ENCODE peak calls at places on chromosome 16, in nine cellular contexts. I, G, X, R, L, V, U, S and C are unnamed samples.

GRCh38 chr16:54031107-54031760 is 255.4 kb downstream of the IRX3 start:
- DNase-seq in I (peak), G (peak), X (no peak), R (no peak), L (no peak), V (no peak), U (no peak), S (no peak), C (no peak)

GRCh38 chr16:53692146-53692545 is 11.5 kb downstream of the RPGRIP1L start:
- DNase-seq in I (no peak), G (no peak), X (peak), R (no peak), L (no peak), V (no peak), U (no peak), S (no peak), C (no peak)

GRCh38 chr16:27237229-27238015 is 31.1 kb downstream of the NSMCE1 start:
- DNase-seq in I (no peak), G (peak), X (peak), R (peak), L (peak), V (no peak), U (peak), S (no peak), C (no peak)

GRCh38 chr16:89108412-89108811 is 14.8 kb downstream of the ACSF3 start:
- DNase-seq in I (no peak), G (no peak), X (no peak), R (no peak), L (no peak), V (no peak), U (no peak), S (no peak), C (no peak)

GRCh38 chr16:89599451-89599858 is 14.0 kb upstream of the DPEP1 start:
- DNase-seq in I (peak), G (no peak), X (peak), R (no peak), L (peak), V (no peak), U (no peak), S (no peak), C (peak)

GRCh38 chr16:84925092-84925772 is 86.1 kb downstream of the ZDHHC7 start:
- DNase-seq in I (peak), G (peak), X (peak), R (peak), L (no peak), V (no peak), U (no peak), S (peak), C (peak)

GRCh38 chr16:77596243-77596642 is 126.1 kb upstream of the NUDT7 start:
- DNase-seq in I (peak), G (peak), X (no peak), R (no peak), L (no peak), V (no peak), U (peak), S (no peak), C (no peak)

GRCh38 chr16:84347161-84347560 is 21.2 kb upstream of the ATP2C2 start:
- DNase-seq in I (no peak), G (no peak), X (no peak), R (no peak), L (no peak), V (no peak), U (no peak), S (no peak), C (no peak)

GRCh38 chr16:83940157-83940556 is 12.9 kb upstream of the OSGIN1 start:
- DNase-seq in I (no peak), G (no peak), X (no peak), R (no peak), L (no peak), V (no peak), U (no peak), S (no peak), C (no peak)

GRCh38 chr16:963913-964695 is 6.7 kb downstream of the LMF1 start:
- DNase-seq in I (peak), G (no peak), X (no peak), R (no peak), L (no peak), V (no peak), U (peak), S (no peak), C (no peak)

GRCh38 chr16:89322381-89323119 is 105.0 kb downstream of the ZNF778 start:
- DNase-seq in I (peak), G (peak), X (peak), R (no peak), L (peak), V (no peak), U (peak), S (peak), C (no peak)

GRCh38 chr16:370980-371728 is 816 bp upstream of the MRPL28 start:
- DNase-seq in I (no peak), G (no peak), X (peak), R (no peak), L (peak), V (no peak), U (no peak), S (no peak), C (no peak)

GRCh38 chr16:79715088-79715487 is 114.6 kb upstream of the MAF start:
- DNase-seq in I (peak), G (no peak), X (no peak), R (no peak), L (no peak), V (no peak), U (peak), S (no peak), C (no peak)

GRCh38 chr16:50944431-50944830 is 202.5 kb downstream of the CYLD start:
- DNase-seq in I (no peak), G (no peak), X (no peak), R (no peak), L (no peak), V (no peak), U (no peak), S (no peak), C (no peak)

GRCh38 chr16:50941651-50942050 is 199.8 kb downstream of the CYLD start:
- DNase-seq in I (no peak), G (no peak), X (no peak), R (no peak), L (no peak), V (no peak), U (no peak), S (no peak), C (no peak)

GRCh38 chr16:50940275-50940854 is 198.5 kb downstream of the CYLD start:
- DNase-seq in I (peak), G (no peak), X (no peak), R (no peak), L (no peak), V (no peak), U (no peak), S (no peak), C (no peak)

GRCh38 chr16:50939356-50939755 is 197.5 kb downstream of the CYLD start:
- DNase-seq in I (no peak), G (no peak), X (no peak), R (no peak), L (no peak), V (no peak), U (no peak), S (no peak), C (no peak)

DNA sequence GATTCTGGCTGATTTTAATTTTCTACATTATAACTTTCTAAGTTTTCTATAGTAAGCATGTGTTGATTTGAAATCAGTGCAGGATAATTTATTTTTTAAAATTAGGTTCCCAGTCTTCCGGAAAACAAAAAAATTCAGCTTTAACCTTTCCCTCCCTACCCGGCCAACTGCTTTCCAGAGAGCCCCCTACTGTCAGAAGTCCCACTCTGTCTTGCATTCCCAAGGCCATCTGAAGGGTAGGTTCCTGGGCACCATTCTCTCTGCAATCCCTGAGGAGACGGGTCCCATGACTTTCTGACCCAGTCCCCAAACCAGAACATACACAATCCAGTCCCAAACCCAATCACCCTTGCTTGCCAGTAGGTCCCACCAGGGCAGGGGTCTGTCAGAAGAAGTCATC is 200.3 kb downstream of the CYLD start:
- DNase-seq in I (no peak), G (no peak), X (peak), R (no peak), L (no peak), V (no peak), U (no peak), S (no peak), C (no peak)
- TF ChIP-seq CTCF in I (no peak), G (no peak), X (peak), R (no peak), L (no peak), V (no peak), U (no peak), S (no peak), C (no peak)

DNA sequence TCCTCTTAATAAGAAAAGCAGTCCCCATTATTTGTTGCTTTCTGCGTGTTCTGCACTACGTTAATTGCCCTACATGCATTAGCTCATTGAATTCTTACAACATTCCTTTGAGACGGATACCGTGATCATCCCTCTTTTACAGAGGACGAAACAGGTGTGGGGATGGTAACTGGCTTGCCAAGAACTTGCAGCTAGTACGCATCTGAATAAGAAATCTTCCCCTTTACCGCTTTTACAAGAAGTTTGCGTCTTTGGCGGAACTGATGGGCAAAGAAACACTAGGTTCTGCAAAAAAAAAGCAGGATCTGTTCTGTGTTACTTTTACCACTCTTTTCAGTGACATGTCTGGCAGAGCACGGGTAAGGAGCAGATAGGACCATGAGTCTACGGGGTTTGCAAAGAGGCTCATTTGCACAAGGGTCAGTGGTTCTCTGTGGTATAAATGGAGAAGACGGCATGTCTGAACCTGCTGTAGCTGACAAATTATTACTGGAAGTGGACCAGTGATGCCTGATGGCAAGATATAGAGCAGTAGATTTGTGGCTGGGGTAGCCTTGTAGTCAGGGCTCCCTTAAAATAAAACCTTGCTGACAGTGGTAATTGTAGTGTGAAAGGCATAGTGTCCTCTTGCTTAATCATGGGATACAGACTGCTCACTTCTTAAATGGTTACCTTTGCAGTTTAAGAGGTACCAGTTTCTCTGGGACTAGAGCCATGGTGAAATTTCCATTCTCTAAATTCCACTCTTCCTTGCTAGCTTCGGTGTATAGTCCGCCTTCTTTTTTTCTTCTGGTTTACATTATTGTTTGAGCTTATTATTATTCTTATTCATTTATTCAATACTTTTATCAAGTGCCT is 1.4 kb downstream of the CCP110 start:
- DNase-seq in I (peak), G (no peak), X (peak), R (peak), L (no peak), V (no peak), U (peak), S (no peak), C (no peak)
- TF ChIP-seq CTCF in I (no peak), G (no peak), X (no peak), R (no peak), L (no peak), V (no peak), U (no peak), S (no peak), C (no peak)

DNA sequence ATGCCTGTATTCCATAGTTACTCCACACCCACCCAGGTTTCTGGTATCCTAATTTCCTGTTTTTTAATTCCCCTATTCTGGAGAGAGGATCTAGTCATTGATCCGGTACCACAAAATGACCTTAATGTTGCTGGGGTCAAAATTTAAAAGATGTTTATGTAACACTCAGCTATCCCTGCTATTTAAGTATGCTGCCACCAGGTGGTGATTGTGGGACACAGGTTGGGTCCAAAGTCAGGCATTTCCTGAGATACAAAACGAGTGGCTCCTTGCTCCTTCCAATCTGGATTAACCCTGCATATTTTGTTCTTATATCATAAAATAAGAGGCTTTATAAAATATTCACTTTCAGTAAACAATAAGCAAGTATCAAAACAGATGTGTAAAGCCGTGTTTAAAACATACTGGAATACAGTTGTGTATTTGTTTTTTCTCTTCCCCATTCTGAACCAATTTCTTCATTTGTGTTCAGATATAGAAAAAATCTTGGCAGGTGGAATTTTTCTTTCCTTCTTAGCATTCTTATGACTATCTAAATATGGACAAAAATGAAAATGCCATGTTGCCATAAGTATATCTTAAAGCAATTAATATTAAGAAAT is 16.3 kb downstream of the HS3ST4 start:
- DNase-seq in I (peak), G (no peak), X (peak), R (no peak), L (no peak), V (no peak), U (no peak), S (no peak), C (peak)
- TF ChIP-seq CTCF in I (peak), G (peak), X (peak), R (no peak), L (no peak), V (peak), U (no peak), S (no peak), C (no peak)

GRCh38 chr16:72635694-72636093 is 412.2 kb downstream of the ZFHX3 start:
- DNase-seq in I (no peak), G (no peak), X (no peak), R (no peak), L (no peak), V (no peak), U (no peak), S (no peak), C (no peak)
- TF ChIP-seq CTCF in I (no peak), G (no peak), X (no peak), R (no peak), L (no peak), V (no peak), U (no peak), S (no peak), C (no peak)

DNA sequence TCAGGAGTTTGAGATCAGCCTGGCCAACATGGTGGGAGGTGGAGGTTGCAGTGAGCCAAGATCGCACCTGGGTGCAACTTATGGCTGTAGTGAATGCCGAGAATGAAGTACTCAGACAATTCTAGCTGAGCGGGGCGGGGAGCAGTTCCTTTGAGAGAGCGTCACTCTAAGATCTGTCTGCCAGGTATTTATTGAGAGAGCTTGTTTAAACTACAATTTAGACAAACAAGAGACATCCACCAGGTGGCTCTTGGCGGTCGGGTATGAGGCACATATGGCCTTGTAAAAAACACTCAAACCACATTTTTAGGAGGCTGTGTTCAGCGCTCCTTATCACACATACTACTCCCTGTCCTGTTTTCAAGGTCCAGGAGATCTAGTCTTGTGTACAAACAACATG is 40.6 kb upstream of the CDH1 start:
- DNase-seq in I (no peak), G (no peak), X (no peak), R (no peak), L (no peak), V (no peak), U (no peak), S (no peak), C (no peak)
- TF ChIP-seq CTCF in I (no peak), G (no peak), X (peak), R (no peak), L (no peak), V (no peak), U (no peak), S (no peak), C (no peak)

GRCh38 chr16:19481769-19482168 is 40.1 kb downstream of the GDE1 start:
- DNase-seq in I (no peak), G (no peak), X (no peak), R (no peak), L (no peak), V (no peak), U (no peak), S (no peak), C (no peak)

GRCh38 chr16:19481291-19481690 is 40.6 kb downstream of the GDE1 start:
- DNase-seq in I (no peak), G (peak), X (no peak), R (no peak), L (no peak), V (no peak), U (no peak), S (no peak), C (no peak)

GRCh38 chr16:19488213-19488640 is 33.7 kb downstream of the GDE1 start:
- DNase-seq in I (no peak), G (no peak), X (peak), R (no peak), L (no peak), V (no peak), U (no peak), S (peak), C (no peak)

GRCh38 chr16:19490619-19491018 is 31.3 kb downstream of the GDE1 start:
- DNase-seq in I (no peak), G (no peak), X (no peak), R (no peak), L (no peak), V (no peak), U (no peak), S (no peak), C (no peak)

DNA sequence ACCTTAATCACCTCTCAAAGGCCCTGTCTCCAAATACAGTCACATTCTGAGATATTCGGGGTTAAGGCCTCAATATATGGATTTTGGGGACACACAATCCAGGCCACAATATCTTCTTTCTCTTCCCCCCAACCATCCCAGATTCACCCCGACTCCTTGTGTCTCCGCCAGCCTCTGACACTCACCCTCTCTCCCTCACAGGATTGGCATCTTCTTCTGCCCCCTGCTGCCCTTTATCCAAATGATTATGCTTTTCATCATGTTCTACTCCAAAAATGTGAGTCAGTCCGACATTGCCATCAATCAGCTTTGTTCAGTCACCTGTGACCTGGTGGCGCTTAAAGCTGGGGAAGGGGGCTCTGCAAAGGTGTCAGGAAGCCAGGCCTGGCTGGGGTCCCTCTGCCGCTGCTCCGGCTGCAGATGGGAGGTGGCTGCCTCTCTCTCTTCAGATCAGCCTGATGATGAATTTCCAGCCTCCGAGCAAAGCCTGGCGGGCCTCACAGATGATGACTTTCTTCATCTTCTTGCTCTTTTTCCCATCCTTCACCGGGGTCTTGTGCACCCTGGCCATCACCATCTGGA is 35.1 kb downstream of the GDE1 start:
- DNase-seq in I (no peak), G (no peak), X (no peak), R (no peak), L (no peak), V (no peak), U (no peak), S (no peak), C (no peak)
- TF ChIP-seq CTCF in I (no peak), G (peak), X (peak), R (no peak), L (no peak), V (no peak), U (no peak), S (no peak), C (no peak)